ENCODE peak calls at places on chromosome 11, in six cellular contexts. G is Panc1, V is prostate gland, S is suprapubic skin, W is HCT116, U is stomach. L is an unnamed sample.
A peak's percentile ranks its signal among the peaks of the same experiment; 100 is the strongest.

GRCh38 chr11:107591098-107591445 is at the start of gene ELMOD1:
- DNase-seq in G (no peak), V (no peak), S (no peak), W (no peak), U (no peak), L (peak; percentile 78)

GRCh38 chr11:57251037-57251436 is 14.0 kb upstream of the APLNR start:
- DNase-seq in G (no peak), V (no peak), S (no peak), W (no peak), U (no peak), L (no peak)

GRCh38 chr11:107564877-107565218 is 687 bp downstream of the ALKBH8 start:
- DNase-seq in G (no peak), V (no peak), S (no peak), W (no peak), U (no peak), L (no peak)

GRCh38 chr11:126799974-126800373 is 200.6 kb downstream of the KIRREL3 start:
- DNase-seq in G (no peak), V (no peak), S (no peak), W (no peak), U (no peak), L (no peak)

GRCh38 chr11:1222491-1223345 is at the start of gene MUC5B:
- DNase-seq in G (no peak), V (no peak), S (peak; percentile 52), W (no peak), U (peak; percentile 64), L (peak; percentile 70)

GRCh38 chr11:57155838-57156583 is 25.7 kb upstream of the LRRC55 start:
- DNase-seq in G (no peak), V (no peak), S (no peak), W (no peak), U (no peak), L (no peak)

GRCh38 chr11:68022531-68022930 is 8.0 kb upstream of the NDUFS8 start:
- DNase-seq in G (no peak), V (no peak), S (no peak), W (no peak), U (no peak), L (no peak)

GRCh38 chr11:44681698-44682097 is 45.1 kb upstream of the TSPAN18 start:
- DNase-seq in G (no peak), V (no peak), S (no peak), W (no peak), U (no peak), L (no peak)

GRCh38 chr11:44530413-44531115 is 34.9 kb upstream of the CD82 start:
- DNase-seq in G (no peak), V (no peak), S (no peak), W (no peak), U (no peak), L (no peak)

GRCh38 chr11:15943418-15944197 is 412.7 kb downstream of the SOX6 start:
- DNase-seq in G (no peak), V (no peak), S (no peak), W (no peak), U (no peak), L (no peak)

GRCh38 chr11:47445840-47446239 is 3.1 kb downstream of the RAPSN start:
- DNase-seq in G (no peak), V (no peak), S (no peak), W (no peak), U (no peak), L (no peak)

GRCh38 chr11:18280438-18281046 is 14.5 kb downstream of the SAA1 start:
- DNase-seq in G (no peak), V (no peak), S (no peak), W (no peak), U (no peak), L (no peak)

GRCh38 chr11:122162095-122162494 is 46.1 kb upstream of the BLID start:
- DNase-seq in G (no peak), V (peak; percentile 25), S (no peak), W (no peak), U (no peak), L (no peak)

GRCh38 chr11:62879554-62879953 is 1.1 kb upstream of the SLC3A2 start:
- DNase-seq in G (no peak), V (peak; percentile 72), S (no peak), W (no peak), U (peak; percentile 36), L (no peak)

GRCh38 chr11:105641433-105641832 is 31.6 kb downstream of the GRIA4 start:
- DNase-seq in G (no peak), V (no peak), S (no peak), W (no peak), U (no peak), L (no peak)

GRCh38 chr11:108009497-108010360 is 1.0 kb downstream of the CUL5 start:
- DNase-seq in G (no peak), V (no peak), S (no peak), W (no peak), U (peak; percentile 27), L (no peak)

GRCh38 chr11:128942807-128943430 is at the start of gene TP53AIP1:
- DNase-seq in G (no peak), V (no peak), S (no peak), W (no peak), U (no peak), L (no peak)

GRCh38 chr11:119361056-119361787 is 14.7 kb upstream of the MFRP start:
- DNase-seq in G (peak; percentile 88), V (no peak), S (peak; percentile 61), W (peak; percentile 79), U (no peak), L (peak; percentile 37)

DNA sequence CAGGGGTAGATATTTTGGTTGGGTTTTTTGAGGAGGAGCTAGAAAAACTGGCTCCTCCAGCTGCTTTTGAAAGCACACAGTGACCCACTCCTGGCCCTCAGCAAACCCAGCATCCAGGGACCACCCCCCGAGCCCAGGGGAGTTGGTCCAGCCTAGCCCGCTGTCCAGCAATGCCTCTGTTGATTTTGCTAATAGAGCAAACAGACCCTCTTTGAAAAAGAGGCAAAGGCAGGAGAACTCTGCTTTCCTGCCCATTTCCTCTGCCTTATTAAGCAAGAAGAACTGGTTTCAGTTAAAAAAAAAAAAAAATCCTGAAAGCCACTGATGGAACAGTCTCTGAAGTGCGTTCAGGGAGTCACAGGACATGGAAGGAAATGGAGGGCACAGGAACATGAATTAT is 25.3 kb downstream of the ABTB2 start:
- DNase-seq in G (no peak), V (no peak), S (no peak), W (no peak), U (no peak), L (no peak)
- TF ChIP-seq POLR2AphosphoS5 in G (no peak), V (no peak), S (no peak), W (no peak), U (no peak), L (no peak)

DNA sequence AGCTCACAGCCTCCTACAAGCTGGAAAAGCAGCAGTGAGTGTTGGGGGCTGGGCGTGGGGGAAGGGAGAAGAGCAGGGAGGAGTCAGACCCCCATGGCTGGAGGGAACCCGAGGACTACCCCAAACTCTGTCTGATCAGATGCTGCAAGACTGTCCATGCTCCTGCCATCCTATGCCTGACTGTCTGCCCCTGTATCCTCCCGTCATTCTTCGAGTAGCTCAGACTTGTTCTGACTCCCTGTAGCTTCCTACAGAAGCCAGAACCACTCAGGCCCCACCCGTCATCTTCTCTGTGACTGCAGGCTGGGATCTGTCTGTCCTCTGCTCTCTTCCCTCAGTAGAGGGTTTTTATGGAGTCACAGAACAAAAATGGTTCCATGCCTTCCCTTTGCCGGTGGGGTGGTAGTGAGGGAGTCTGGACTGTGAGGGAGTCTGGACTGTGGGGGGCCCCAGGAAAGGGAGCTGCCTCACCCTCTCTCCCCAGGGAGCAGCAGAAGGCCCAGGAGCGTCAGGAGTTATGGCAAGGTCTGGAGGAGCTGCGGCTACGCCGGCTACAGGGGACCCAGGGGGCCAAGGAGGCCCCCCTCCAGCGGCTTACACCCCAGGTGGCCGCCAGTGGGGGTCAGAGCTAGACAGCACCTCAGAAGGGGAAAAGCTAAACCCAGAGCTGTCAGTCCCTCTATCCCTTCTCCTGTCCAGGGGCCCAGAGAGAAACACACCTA is 2.3 kb downstream of the GPHA2 start:
- DNase-seq in G (no peak), V (no peak), S (no peak), W (no peak), U (no peak), L (no peak)
- H3K36me3 ChIP-seq in G (no peaks in the 10 kb centered on the region), V (peaks cover 8% of the 10 kb centered on the region), S (peaks cover 52% of the 10 kb centered on the region), W (no peaks in the 10 kb centered on the region), U (peaks cover 69% of the 10 kb centered on the region), L (peaks cover 62% of the 10 kb centered on the region)

GRCh38 chr11:84890706-84891105 is 736.4 kb downstream of the DLG2 start:
- DNase-seq in G (no peak), V (no peak), S (no peak), W (no peak), U (no peak), L (no peak)
- TF ChIP-seq POLR2AphosphoS5 in G (no peak), V (no peak), S (no peak), W (no peak), U (no peak), L (no peak)

DNA sequence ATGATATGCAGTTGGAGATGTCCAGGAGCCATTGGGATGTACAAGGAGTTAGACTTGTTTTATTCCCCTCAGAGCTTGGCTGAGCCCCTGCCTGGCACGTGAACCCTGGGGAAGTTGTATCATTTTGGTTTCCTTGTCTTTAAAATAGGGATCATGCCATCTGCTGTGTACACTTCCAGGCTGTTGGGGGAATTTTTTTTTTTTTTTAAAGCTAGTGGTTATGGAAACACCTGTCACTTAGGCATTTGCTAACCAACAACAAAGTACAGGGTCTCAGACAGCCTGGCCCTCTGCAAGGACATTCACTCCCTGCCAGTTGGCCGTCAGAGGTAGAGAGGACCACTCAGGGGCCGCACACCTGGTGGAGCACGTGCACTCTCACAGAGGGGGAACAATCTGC is 8.5 kb upstream of the RAB1B start:
- DNase-seq in G (no peak), V (no peak), S (no peak), W (no peak), U (no peak), L (no peak)
- H3K36me3 ChIP-seq in G (peaks cover 4% of the 10 kb centered on the region), V (peaks cover 7% of the 10 kb centered on the region), S (peaks cover 39% of the 10 kb centered on the region), W (peaks cover 8% of the 10 kb centered on the region), U (peaks cover 63% of the 10 kb centered on the region), L (peaks cover 19% of the 10 kb centered on the region)

DNA sequence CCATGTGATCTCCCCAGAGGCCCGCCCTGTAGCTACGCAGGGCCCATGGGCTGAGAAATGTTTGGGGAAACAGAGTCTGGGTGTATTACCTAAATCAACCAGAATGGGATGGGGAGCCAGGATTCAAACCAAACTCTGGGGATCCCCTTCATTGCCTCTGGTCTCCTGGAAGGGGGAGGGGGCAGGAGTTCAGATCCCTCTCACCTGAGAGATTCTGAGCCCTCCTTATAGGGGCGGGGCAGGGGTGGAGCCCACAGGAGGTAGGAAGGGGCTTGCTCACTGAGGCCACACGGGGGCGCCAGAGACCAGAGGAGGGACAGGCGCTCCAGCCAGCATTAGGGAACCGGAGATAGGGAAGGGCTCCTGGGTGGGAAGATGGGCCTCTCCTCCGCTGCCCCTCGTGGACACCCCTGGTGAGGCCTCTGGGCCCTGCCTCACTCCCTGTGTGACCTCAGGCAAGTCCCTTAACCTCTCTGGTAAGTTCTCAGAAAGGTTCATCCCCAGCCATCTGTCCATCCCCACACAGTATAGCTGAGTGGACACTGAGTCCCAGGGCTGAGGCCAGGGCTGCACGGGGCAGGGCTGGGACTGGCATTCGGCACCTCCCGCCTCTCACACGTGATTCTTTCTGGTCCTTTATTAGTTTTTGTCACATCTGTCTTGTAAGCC is 2.7 kb upstream of the CDC42BPG start:
- DNase-seq in G (peak; percentile 76), V (peak; percentile 86), S (peak; percentile 96), W (peak; percentile 87), U (peak; percentile 95), L (peak; percentile 99)
- TF ChIP-seq POLR2AphosphoS5 in G (no peak), V (peak; percentile 84), S (no peak), W (peak; percentile 18), U (peak; percentile 83), L (peak; percentile 77)

GRCh38 chr11:3040881-3041280 is 16.3 kb downstream of the CARS1 start:
- DNase-seq in G (no peak), V (no peak), S (peak; percentile 25), W (no peak), U (no peak), L (peak; percentile 27)
- H3K36me3 ChIP-seq in G (peaks cover 45% of the 10 kb centered on the region), V (peaks cover 5% of the 10 kb centered on the region), S (peaks cover 71% of the 10 kb centered on the region), W (peaks cover 41% of the 10 kb centered on the region), U (peaks cover 75% of the 10 kb centered on the region), L (peaks cover 96% of the 10 kb centered on the region)

GRCh38 chr11:12430912-12431311 is 53.5 kb downstream of the PARVA start:
- DNase-seq in G (no peak), V (peak; percentile 69), S (peak; percentile 78), W (no peak), U (peak; percentile 72), L (no peak)
- TF ChIP-seq POLR2AphosphoS5 in G (no peak), V (peak; percentile 68), S (peak; percentile 26), W (no peak), U (peak; percentile 86), L (no peak)